ENCODE peak calls at places on chromosomes 12 and 14, in ten cellular contexts. W, R, M, C, N, A, G, F, I and J are unnamed samples.

GRCh38 chr14:32331227-32331597 is 2.1 kb downstream of the AKAP6 start:
- DNase-seq in G (no peak), M (no peak), I (no peak), F (no peak), A (no peak), R (no peak), W (no peak), N (no peak), C (no peak), J (no peak)

GRCh38 chr14:92362781-92363235 is 39.8 kb downstream of the SLC24A4 start:
- DNase-seq in N (no peak), R (peak; percentile 27), G (peak; percentile 64), F (peak; percentile 18), C (peak; percentile 5), M (no peak), A (peak; percentile 25), I (no peak), W (no peak), J (no peak)

GRCh38 chr14:68631058-68631690 is 161.7 kb downstream of the ZFP36L1 start:
- DNase-seq in F (no peak), R (no peak), A (no peak), G (no peak), M (no peak), I (no peak), N (no peak), C (no peak), W (no peak), J (no peak)

GRCh38 chr12:6996040-6996441 is 22.2 kb downstream of the LPCAT3 start:
- DNase-seq in M (no peak), W (no peak), R (no peak), A (no peak), F (no peak), G (peak; percentile 14), N (no peak), C (no peak), I (no peak), J (no peak)

GRCh38 chr12:5480218-5480952 is 48.5 kb downstream of the NTF3 start:
- DNase-seq in M (no peak), A (no peak), C (no peak), W (no peak), F (no peak), G (no peak), N (no peak), I (no peak), R (no peak), J (no peak)

GRCh38 chr12:25718081-25718731 is 165.1 kb upstream of the LMNTD1 start:
- DNase-seq in N (no peak), R (no peak), W (no peak), C (no peak), M (no peak), G (no peak), I (no peak), A (no peak), F (no peak), J (no peak)

GRCh38 chr14:81516941-81517797 is 16.5 kb downstream of the SEL1L start:
- DNase-seq in M (no peak), C (no peak), W (no peak), F (peak; percentile 30), N (no peak), G (peak; percentile 30), R (no peak), A (peak; percentile 43), I (no peak), J (no peak)

GRCh38 chr12:27865421-27865820 is 85.4 kb upstream of the MANSC4 start:
- DNase-seq in C (no peak), W (no peak), G (no peak), M (no peak), N (no peak), R (no peak), A (no peak), F (no peak), I (no peak), J (no peak)

GRCh38 chr12:99111600-99111999 is 466.5 kb downstream of the APAF1 start:
- DNase-seq in M (no peak), R (no peak), I (no peak), A (no peak), F (no peak), N (no peak), C (no peak), G (peak; percentile 11), W (peak; percentile 10), J (no peak)

GRCh38 chr14:76812422-76813383 is at the start of gene ANGEL1:
- DNase-seq in I (peak; percentile 98), N (peak; percentile 97), R (peak; percentile 93), G (peak; percentile 94), A (peak; percentile 96), W (peak; percentile 92), C (peak; percentile 93), F (peak; percentile 97), M (peak; percentile 93), J (peak; percentile 93)

GRCh38 chr12:126385785-126386184 is 1320.5 kb downstream of the AACS start:
- DNase-seq in C (no peak), G (peak; percentile 19), R (no peak), F (no peak), W (no peak), M (no peak), N (no peak), I (no peak), A (no peak), J (no peak)

GRCh38 chr14:105350450-105351244 is 36.1 kb downstream of the PACS2 start:
- DNase-seq in C (no peak), M (no peak), I (no peak), W (no peak), F (no peak), N (no peak), G (no peak), A (no peak), R (no peak), J (no peak)

GRCh38 chr12:44846826-44847225 is 29.3 kb downstream of the NELL2 start:
- DNase-seq in W (no peak), C (no peak), M (no peak), N (no peak), I (no peak), R (no peak), G (no peak), A (no peak), F (no peak), J (no peak)

GRCh38 chr12:16225692-16226091 is 51.8 kb downstream of the SLC15A5 start:
- DNase-seq in C (no peak), G (no peak), I (no peak), N (no peak), A (no peak), M (no peak), W (no peak), R (no peak), F (no peak), J (no peak)

GRCh38 chr14:37434867-37435266 is 160.2 kb downstream of the FOXA1 start:
- DNase-seq in F (no peak), R (no peak), C (no peak), A (no peak), I (no peak), N (no peak), M (no peak), G (no peak), W (no peak), J (no peak)

GRCh38 chr14:35669782-35670181 is 135.8 kb downstream of the INSM2 start:
- DNase-seq in A (no peak), R (no peak), I (no peak), W (no peak), N (no peak), F (no peak), M (no peak), G (peak; percentile 98), C (no peak), J (no peak)

GRCh38 chr12:111754671-111755070 is 12.1 kb upstream of the ALDH2 start:
- DNase-seq in G (no peak), I (no peak), R (no peak), W (no peak), A (no peak), F (no peak), N (no peak), C (peak; percentile 14), M (no peak), J (no peak)

GRCh38 chr12:4323400-4323799 is 2.4 kb downstream of the TIGAR start:
- DNase-seq in F (no peak), N (no peak), M (no peak), I (no peak), R (no peak), C (no peak), A (no peak), G (no peak), W (no peak), J (no peak)

GRCh38 chr12:31965090-31965489 is 5.9 kb downstream of the RESF1 start:
- DNase-seq in N (peak; percentile 32), I (peak; percentile 63), R (no peak), G (no peak), F (no peak), C (no peak), A (no peak), W (no peak), M (no peak), J (no peak)

GRCh38 chr12:13992585-13992984 is 11.2 kb upstream of the GRIN2B start:
- DNase-seq in N (no peak), C (no peak), R (no peak), A (no peak), G (no peak), W (no peak), F (no peak), I (no peak), M (no peak), J (no peak)

GRCh38 chr12:65758401-65758800 is 65.9 kb upstream of the HMGA2 start:
- DNase-seq in I (no peak), R (no peak), A (no peak), W (no peak), F (no peak), M (no peak), C (no peak), N (no peak), G (no peak), J (no peak)

GRCh38 chr12:47776471-47777143 is 3.6 kb downstream of the SLC48A1 start:
- DNase-seq in G (no peak), N (no peak), A (no peak), W (no peak), I (no peak), R (no peak), C (no peak), M (no peak), F (no peak), J (no peak)

GRCh38 chr12:52611080-52611468 is 7.3 kb downstream of the KRT73 start:
- DNase-seq in F (no peak), R (no peak), G (no peak), M (no peak), W (no peak), C (no peak), I (no peak), N (no peak), A (no peak), J (no peak)

GRCh38 chr12:68011882-68012207 is 22.6 kb downstream of the IFNG-AS1 start:
- DNase-seq in M (no peak), G (no peak), N (no peak), F (no peak), W (no peak), I (no peak), R (no peak), C (no peak), A (no peak), J (no peak)

GRCh38 chr14:89139404-89140247 is 277.4 kb downstream of the FOXN3 start:
- DNase-seq in W (no peak), F (no peak), N (no peak), M (no peak), R (no peak), C (no peak), G (no peak), A (no peak), I (no peak), J (no peak)

GRCh38 chr14:45070215-45070614 is 13.7 kb upstream of the PRPF39 start:
- DNase-seq in F (no peak), W (no peak), G (peak; percentile 65), N (no peak), A (no peak), R (no peak), C (no peak), I (no peak), M (no peak), J (no peak)

GRCh38 chr14:53032161-53032803 is 81.4 kb upstream of the FERMT2 start:
- DNase-seq in G (peak; percentile 96), R (no peak), F (no peak), A (no peak), I (no peak), N (no peak), C (peak; percentile 10), W (no peak), M (no peak), J (no peak)

GRCh38 chr14:48747683-48748082 is 838.5 kb downstream of the RPS29 start:
- DNase-seq in W (no peak), C (no peak), F (no peak), N (no peak), I (no peak), M (no peak), G (no peak), R (no peak), A (no peak), J (no peak)